ENCODE peak calls at places on chromosomes 16 and 17, in five cellular contexts. H is foreskin fibroblast, U is cardiac muscle cell, L is lung, G is brain microvascular endothelial cell. A is an unnamed sample.

GRCh38 chr16:14362774-14363371 is 267.2 kb downstream of the PARN start:
- DNase-seq in H (peak; percentile 75), U (no peak), L (no peak), G (peak; percentile 21), A (no peak)

GRCh38 chr17:13346996-13347762 is 254.6 kb downstream of the HS3ST3A1 start:
- DNase-seq in H (peak; percentile 96), U (peak; percentile 91), L (no peak), G (peak; percentile 97), A (peak; percentile 5)

GRCh38 chr17:231966-232807 is 50.7 kb upstream of the DOC2B start:
- DNase-seq in H (no peak), U (no peak), L (no peak), G (no peak), A (no peak)

GRCh38 chr17:7982171-7982570 is 20.2 kb upstream of the GUCY2D start:
- DNase-seq in H (peak; percentile 88), U (peak; percentile 60), L (no peak), G (peak; percentile 57), A (no peak)

GRCh38 chr16:65754799-65755691 is 611.4 kb upstream of the CDH5 start:
- DNase-seq in H (peak; percentile 4), U (peak; percentile 46), L (no peak), G (no peak), A (no peak)

GRCh38 chr16:89720520-89720858 is 209 bp downstream of the VPS9D1 start:
- DNase-seq in H (peak; percentile 66), U (no peak), L (peak; percentile 48), G (no peak), A (no peak)

GRCh38 chr16:82440336-82440735 is 186.4 kb upstream of the CDH13 start:
- DNase-seq in H (no peak), U (no peak), L (peak; percentile 20), G (no peak), A (no peak)

GRCh38 chr17:3647769-3648540 is 11.4 kb downstream of the CTNS start:
- DNase-seq in H (peak; percentile 85), U (peak; percentile 71), L (no peak), G (peak; percentile 52), A (peak; percentile 74)

GRCh38 chr17:2435852-2436251 is 35.0 kb upstream of the MNT start:
- DNase-seq in H (no peak), U (no peak), L (no peak), G (no peak), A (no peak)

GRCh38 chr16:85391769-85392583 is 221.1 kb upstream of the GSE1 start:
- DNase-seq in H (no peak), U (no peak), L (no peak), G (no peak), A (no peak)

GRCh38 chr16:71255721-71256120 is 25.2 kb upstream of the HYDIN start:
- DNase-seq in H (no peak), U (no peak), L (no peak), G (no peak), A (peak; percentile 2)

GRCh38 chr16:67305216-67306071 is 21.1 kb downstream of the KCTD19 start:
- DNase-seq in H (peak; percentile 72), U (no peak), L (no peak), G (no peak), A (no peak)
- TF ChIP-seq CTCF in H (no peak), U (no peak), L (no peak), G (no peak), A (no peak)

GRCh38 chr17:75758131-75758905 is 6.7 kb downstream of the GALK1 start:
- DNase-seq in H (peak; percentile 44), U (no peak), L (no peak), G (no peak), A (no peak)
- TF ChIP-seq CTCF in H (peak; percentile 44), U (peak; percentile 36), L (no peak), G (peak; percentile 67), A (no peak)

DNA sequence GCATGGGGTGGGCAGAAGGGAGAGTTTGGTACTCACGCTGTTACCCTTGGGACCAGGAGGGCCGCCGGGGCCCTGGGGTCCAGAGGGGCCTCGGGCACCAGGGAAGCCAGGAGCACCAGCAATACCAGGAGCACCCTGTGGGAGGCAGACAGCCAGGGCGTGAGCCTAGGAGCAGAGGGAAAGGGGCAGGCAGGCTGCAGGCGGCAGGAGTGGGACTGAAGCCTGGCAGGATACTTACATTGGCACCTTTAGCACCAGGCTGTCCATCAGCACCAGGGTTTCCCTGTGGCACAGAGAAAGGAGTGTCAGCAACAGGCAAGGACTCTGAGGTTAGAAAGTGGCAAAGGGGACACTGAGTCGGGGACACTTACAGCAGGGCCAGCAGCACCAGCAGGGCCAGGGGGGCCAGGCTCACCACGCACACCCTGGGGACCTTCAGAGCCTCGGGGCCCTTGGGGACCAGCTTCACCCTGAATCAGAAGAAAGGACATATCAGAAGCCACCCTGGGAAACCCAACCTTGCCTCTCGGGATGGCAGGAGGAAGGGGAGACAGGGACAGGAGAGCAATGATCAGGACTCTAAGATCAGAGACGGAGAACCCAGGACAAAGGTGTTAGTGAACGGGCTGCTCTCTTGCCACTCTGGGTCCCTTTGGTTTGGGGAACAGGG is 6.1 kb downstream of the COL1A1 start:
- DNase-seq in H (peak; percentile 70), U (peak; percentile 67), L (no peak), G (no peak), A (no peak)
- TF ChIP-seq CTCF in H (peak; percentile 50), U (peak; percentile 44), L (no peak), G (peak; percentile 68), A (no peak)

GRCh38 chr17:68734911-68735310 is 133.7 kb upstream of the FAM20A start:
- DNase-seq in H (no peak), U (no peak), L (no peak), G (no peak), A (no peak)

GRCh38 chr17:68738044-68738443 is 136.9 kb upstream of the FAM20A start:
- DNase-seq in H (peak; percentile 10), U (peak; percentile 66), L (no peak), G (no peak), A (no peak)

DNA sequence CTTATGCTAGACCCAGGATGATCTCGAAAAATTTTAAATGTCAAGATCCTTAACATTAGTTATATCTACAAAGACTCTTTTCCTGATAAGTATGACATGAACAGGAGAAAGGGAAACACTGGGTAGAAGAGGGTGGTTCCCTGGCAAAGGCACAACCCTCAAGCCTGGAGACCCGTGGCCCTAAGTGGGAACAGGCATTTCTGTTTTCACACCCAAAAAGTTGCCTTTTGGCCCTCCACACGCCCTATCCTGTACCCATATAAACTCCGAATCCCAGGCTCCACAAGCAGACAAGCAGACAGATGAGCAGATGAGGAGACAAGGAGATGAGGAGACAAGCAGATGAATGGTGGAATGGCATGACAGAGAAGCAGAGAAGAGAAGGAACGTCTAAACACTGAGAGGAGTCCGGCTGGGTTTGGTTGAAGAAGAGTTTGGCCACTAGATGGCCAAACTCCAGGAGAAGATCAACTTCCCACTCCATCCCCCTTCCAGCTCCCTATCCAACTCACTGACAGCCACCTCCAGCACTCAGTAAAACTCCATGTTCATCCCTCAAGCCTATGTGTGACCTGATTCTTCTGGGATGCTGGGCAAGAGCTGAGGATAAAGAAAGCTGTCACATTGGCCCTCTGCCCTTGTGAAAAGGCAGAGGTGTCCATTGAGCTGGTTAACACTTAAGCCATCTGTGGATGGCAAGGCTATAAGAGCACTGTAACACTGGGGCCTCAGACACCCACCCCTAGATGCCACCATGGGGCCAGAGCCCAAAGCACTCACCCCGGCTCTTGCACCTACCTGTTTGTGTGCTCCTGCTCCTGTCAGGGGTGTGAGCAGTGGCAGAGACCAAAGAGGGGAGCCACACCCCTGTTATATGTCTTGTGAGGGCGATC is 139.6 kb upstream of the FAM20A start:
- DNase-seq in H (no peak), U (no peak), L (no peak), G (no peak), A (no peak)
- TF ChIP-seq CTCF in H (peak; percentile 5), U (no peak), L (no peak), G (peak; percentile 34), A (no peak)

GRCh38 chr17:82228842-82229685 is at the start of gene SLC16A3:
- DNase-seq in H (peak; percentile 95), U (peak; percentile 83), L (no peak), G (no peak), A (peak; percentile 74)

GRCh38 chr17:82227629-82228277 is 1.1 kb upstream of the SLC16A3 start:
- DNase-seq in H (no peak), U (no peak), L (no peak), G (no peak), A (no peak)

GRCh38 chr17:82226809-82227628 is 1.8 kb upstream of the SLC16A3 start:
- DNase-seq in H (no peak), U (no peak), L (no peak), G (no peak), A (no peak)

GRCh38 chr17:82229686-82230626 is 1.1 kb downstream of the SLC16A3 start:
- DNase-seq in H (peak; percentile 41), U (peak; percentile 28), L (no peak), G (no peak), A (no peak)

GRCh38 chr17:82228278-82228841 is 482 bp upstream of the SLC16A3 start:
- DNase-seq in H (peak; percentile 25), U (peak; percentile 35), L (no peak), G (no peak), A (peak; percentile 75)
- TF ChIP-seq CTCF in H (no peak), U (no peak), L (no peak), G (no peak), A (no peak)

GRCh38 chr17:82415786-82416185 is 2.4 kb upstream of the HEXD start:
- DNase-seq in H (no peak), U (no peak), L (no peak), G (no peak), A (no peak)

GRCh38 chr17:82416771-82417170 is 1.4 kb upstream of the HEXD start:
- DNase-seq in H (no peak), U (no peak), L (no peak), G (no peak), A (peak; percentile 42)

GRCh38 chr17:82419471-82419995 is 1.1 kb upstream of the OGFOD3 start:
- DNase-seq in H (no peak), U (no peak), L (no peak), G (no peak), A (no peak)

GRCh38 chr17:82416264-82416663 is 1.9 kb upstream of the HEXD start:
- DNase-seq in H (no peak), U (no peak), L (no peak), G (no peak), A (no peak)

DNA sequence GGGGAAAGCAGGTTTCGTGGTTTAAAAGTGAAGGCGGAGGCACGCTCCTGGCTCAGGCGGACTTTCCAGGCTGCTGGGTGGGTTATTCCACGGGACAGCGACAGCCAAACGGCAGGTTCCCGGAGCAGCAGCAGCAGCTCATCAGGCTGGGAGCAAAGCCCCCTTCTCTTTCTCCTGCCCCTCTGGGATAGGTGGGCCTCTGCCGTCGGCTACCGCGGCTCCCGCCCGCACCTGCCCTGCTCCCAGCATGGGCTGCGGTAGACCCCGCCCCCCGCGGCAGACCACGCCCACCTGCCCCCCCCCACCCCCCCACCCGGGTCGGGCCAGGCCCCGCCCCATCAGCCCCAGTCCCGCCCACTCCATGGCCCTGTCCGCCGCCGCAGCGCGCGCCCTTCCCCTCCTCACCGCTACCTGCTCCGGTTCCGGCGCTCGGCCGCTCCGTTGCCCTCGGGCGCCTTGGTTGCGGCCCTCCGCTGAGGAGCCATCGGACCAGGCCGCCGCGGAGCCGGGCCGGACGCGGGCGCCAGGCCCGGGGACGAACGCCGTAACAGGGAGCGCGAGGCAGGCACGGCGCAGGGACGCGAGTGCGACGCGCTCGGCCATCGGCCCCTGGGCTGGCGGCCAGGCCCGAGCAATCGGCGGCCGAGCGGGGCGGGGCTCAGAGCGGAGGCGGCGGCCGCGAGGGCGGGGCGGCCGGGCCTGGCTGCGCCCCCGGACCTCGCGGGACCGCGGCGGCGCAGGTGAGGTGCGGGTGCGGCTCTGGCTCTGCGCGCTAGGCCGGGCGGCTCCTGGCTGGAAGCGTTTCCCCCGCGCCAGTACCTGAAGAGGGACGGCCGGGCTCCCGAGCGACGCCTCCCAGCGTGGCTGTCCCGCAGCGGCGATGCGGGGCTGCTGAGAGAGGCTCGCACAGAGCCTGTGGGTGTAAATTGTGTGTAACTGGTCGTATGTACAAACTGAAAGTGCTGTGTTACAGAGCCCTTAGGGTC is at the start of the genes HEXD and OGFOD3:
- DNase-seq in H (peak; percentile 95), U (peak; percentile 86), L (peak; percentile 79), G (peak; percentile 63), A (peak; percentile 82)
- TF ChIP-seq CTCF in H (no peak), U (no peak), L (no peak), G (no peak), A (no peak)